ENCODE peak calls at places on chromosomes 11 and 22, in eight cellular contexts. W is Panc1; Z is activated CD8-positive, alpha-beta memory T cell treated with anti-CD3 and anti-CD28 coated beads for 24 hours; F is ACHN; R is RPMI7951; A is stimulated activated CD4-positive, alpha-beta T cell treated with anti-CD3 and anti-CD28 coated beads, Interleukin-2, amount 100 ng/mL, for 48 hours; B is sciatic nerve; E is activated naive CD4-positive, alpha-beta T cell treated with anti-CD3 and anti-CD28 coated beads, Interleukin-2, amount 10 ng/mL, durations not matched to agents 7 days and 5 days. O is an unnamed sample.

GRCh38 chr11:6727971-6728890 is 43.5 kb downstream of the OR2AG2 start:
- DNase-seq in F (no peak), A (no peak), B (no peak), E (no peak), Z (no peak), W (no peak), R (no peak), O (no peak)

GRCh38 chr11:98772799-98773198 is 247.9 kb upstream of the CNTN5 start:
- DNase-seq in E (no peak), F (no peak), Z (no peak), W (no peak), B (no peak), R (no peak), A (no peak), O (no peak)

GRCh38 chr11:29328961-29329441 is 687.8 kb downstream of the KCNA4 start:
- DNase-seq in Z (no peak), E (no peak), W (peak), F (peak), A (no peak), B (no peak), R (peak), O (no peak)

GRCh38 chr11:86068138-86068861 is 584 bp downstream of the PICALM start:
- DNase-seq in Z (peak), F (peak), R (peak), W (no peak), E (peak), B (peak), A (no peak), O (peak)

GRCh38 chr11:77198440-77198849 is 70.4 kb downstream of the MYO7A start:
- DNase-seq in R (peak), W (no peak), A (peak), F (peak), Z (peak), B (peak), E (peak), O (peak)

GRCh38 chr11:45106006-45106405 is 40.4 kb upstream of the PRDM11 start:
- DNase-seq in E (no peak), R (no peak), B (no peak), W (no peak), A (no peak), F (no peak), Z (peak), O (no peak)

GRCh38 chr11:81658722-81659121 is 1074.9 kb downstream of the FAM181B start:
- DNase-seq in R (peak), W (no peak), Z (no peak), B (no peak), A (no peak), E (peak), F (peak), O (no peak)

GRCh38 chr11:83724704-83725114 is 438.5 kb upstream of the CCDC90B start:
- DNase-seq in R (peak), B (no peak), W (no peak), Z (no peak), F (no peak), A (no peak), E (no peak), O (peak)

GRCh38 chr11:65426839-65427690 is 4.5 kb downstream of the NEAT1 start:
- DNase-seq in R (peak), F (peak), B (peak), Z (peak), A (no peak), W (no peak), E (peak), O (peak)

GRCh38 chr11:75083217-75083605 is 13.5 kb downstream of the OR2AT4 start:
- DNase-seq in W (no peak), A (no peak), F (no peak), R (no peak), Z (no peak), B (no peak), E (no peak), O (no peak)

GRCh38 chr11:62108971-62109391 is 14.8 kb upstream of the INCENP start:
- DNase-seq in B (no peak), E (no peak), F (no peak), A (no peak), Z (no peak), R (peak), W (no peak), O (no peak)

GRCh38 chr11:123006860-123007542 is 25.4 kb upstream of the BSX start:
- DNase-seq in B (no peak), A (no peak), R (no peak), F (no peak), Z (no peak), W (no peak), E (no peak), O (no peak)

GRCh38 chr11:73001615-73002014 is 140.5 kb downstream of the FCHSD2 start:
- DNase-seq in E (no peak), Z (no peak), W (no peak), A (no peak), B (no peak), F (peak), R (no peak), O (no peak)

GRCh38 chr11:120208777-120209176 is 2.1 kb upstream of the OAF start:
- DNase-seq in E (no peak), F (no peak), W (no peak), Z (no peak), R (peak), A (no peak), B (no peak), O (no peak)

GRCh38 chr22:29872145-29872893 is 10.7 kb upstream of the MTMR3 start:
- DNase-seq in B (no peak), A (no peak), E (no peak), F (no peak), W (no peak), R (no peak), Z (no peak), O (no peak)

GRCh38 chr22:26597480-26597879 is 7.5 kb upstream of the TPST2 start:
- DNase-seq in W (no peak), B (no peak), A (no peak), R (no peak), F (no peak), Z (no peak), E (no peak), O (no peak)

GRCh38 chr22:37906364-37907008 is 389 bp downstream of the MICALL1 start:
- DNase-seq in B (no peak), E (peak), W (no peak), Z (peak), R (no peak), A (peak), F (peak), O (no peak)

GRCh38 chr11:113487622-113488021 is 12.4 kb upstream of the DRD2 start:
- DNase-seq in Z (no peak), A (no peak), W (no peak), B (no peak), F (no peak), E (no peak), R (no peak), O (no peak)

O was measured in upper lobe of right lung.